ENCODE peak calls at places on chromosomes 5 and 9, in seven cellular contexts. F, W, M, X, C, I and V are unnamed samples.

GRCh38 chr9:128771094-128771721 is 519 bp downstream of the ZER1 start:
- DNase-seq in I (peak; percentile 52), M (no peak), X (no peak), C (peak; percentile 33), F (no peak), W (no peak), V (no peak)

GRCh38 chr5:145939532-145940065 is 3.2 kb downstream of the SH3RF2 start:
- DNase-seq in I (peak; percentile 67), F (no peak), M (no peak), X (no peak), C (no peak), W (no peak), V (no peak)

GRCh38 chr5:16160706-16161105 is 18.9 kb downstream of the MARCHF11 start:
- DNase-seq in F (no peak), X (no peak), W (no peak), I (peak; percentile 89), C (peak; percentile 73), M (peak; percentile 58), V (peak; percentile 19)

GRCh38 chr5:133252133-133252480 is 200.3 kb downstream of the HSPA4 start:
- DNase-seq in I (no peak), W (no peak), C (no peak), X (no peak), M (no peak), F (no peak), V (peak; percentile 79)

GRCh38 chr5:61332369-61332745 is 299 bp downstream of the ZSWIM6 start:
- DNase-seq in C (no peak), F (peak; percentile 37), X (peak; percentile 54), W (no peak), M (peak; percentile 45), I (peak; percentile 43), V (peak; percentile 55)

GRCh38 chr9:21174671-21175070 is 8.2 kb upstream of the IFNA21 start:
- DNase-seq in C (peak; percentile 32), W (no peak), I (no peak), M (no peak), X (no peak), F (no peak), V (no peak)

GRCh38 chr9:128201441-128202369 is 1.5 kb upstream of the DNM1 start:
- DNase-seq in C (no peak), M (no peak), X (no peak), F (no peak), W (no peak), I (no peak), V (no peak)

GRCh38 chr9:125479846-125480615 is 218.4 kb downstream of the GAPVD1 start:
- DNase-seq in C (no peak), M (no peak), W (no peak), X (no peak), F (no peak), I (peak; percentile 77), V (no peak)

GRCh38 chr9:98168952-98169488 is 23.4 kb downstream of the CORO2A start:
- DNase-seq in I (peak; percentile 82), F (peak; percentile 57), C (peak; percentile 70), M (peak; percentile 91), X (no peak), W (no peak), V (peak; percentile 87)

GRCh38 chr9:131197160-131197911 is 72.0 kb downstream of the NUP214 start:
- DNase-seq in F (no peak), M (no peak), I (no peak), W (no peak), X (no peak), C (no peak), V (no peak)

GRCh38 chr5:170809551-170809950 is 26.0 kb downstream of the GABRP start:
- DNase-seq in F (no peak), W (no peak), C (peak; percentile 61), X (no peak), I (peak; percentile 82), M (peak; percentile 51), V (peak; percentile 59)

GRCh38 chr5:133846478-133847226 is 121.8 kb downstream of the C5orf15 start:
- DNase-seq in F (no peak), W (no peak), M (no peak), I (no peak), X (no peak), C (no peak), V (no peak)

GRCh38 chr5:101424530-101425175 is 521.6 kb upstream of the ST8SIA4 start:
- DNase-seq in C (peak; percentile 86), X (no peak), M (no peak), W (no peak), I (no peak), F (no peak), V (no peak)

GRCh38 chr5:73822276-73822988 is 196.4 kb downstream of the ARHGEF28 start:
- DNase-seq in X (no peak), W (no peak), C (no peak), F (no peak), I (no peak), M (no peak), V (no peak)

GRCh38 chr5:56099346-56099745 is 104.6 kb upstream of the IL6ST start:
- DNase-seq in X (no peak), I (no peak), C (no peak), F (no peak), M (no peak), W (no peak), V (no peak)

GRCh38 chr5:138129347-138129746 is 9.9 kb downstream of the NME5 start:
- DNase-seq in M (no peak), X (no peak), F (no peak), I (no peak), W (no peak), C (no peak), V (no peak)

GRCh38 chr9:125549465-125550215 is 157.4 kb downstream of the MAPKAP1 start:
- DNase-seq in M (no peak), W (peak; percentile 29), C (no peak), X (peak; percentile 71), F (no peak), I (no peak), V (no peak)

GRCh38 chr5:168219515-168220410 is 71.7 kb upstream of the WWC1 start:
- DNase-seq in M (peak; percentile 53), C (peak; percentile 71), I (peak; percentile 89), F (no peak), X (peak; percentile 42), W (no peak), V (peak; percentile 68)

GRCh38 chr5:58787982-58788381 is 205.1 kb downstream of the RAB3C start:
- DNase-seq in M (peak; percentile 52), F (no peak), C (no peak), X (no peak), I (no peak), W (no peak), V (peak; percentile 3)

GRCh38 chr5:94470802-94471201 is 147.6 kb downstream of the KIAA0825 start:
- DNase-seq in X (no peak), W (no peak), F (no peak), C (no peak), I (no peak), M (no peak), V (no peak)

GRCh38 chr5:19235101-19235584 is 752.9 kb downstream of the CDH18 start:
- DNase-seq in X (no peak), F (no peak), I (no peak), C (peak; percentile 83), M (no peak), W (no peak), V (no peak)

DNA sequence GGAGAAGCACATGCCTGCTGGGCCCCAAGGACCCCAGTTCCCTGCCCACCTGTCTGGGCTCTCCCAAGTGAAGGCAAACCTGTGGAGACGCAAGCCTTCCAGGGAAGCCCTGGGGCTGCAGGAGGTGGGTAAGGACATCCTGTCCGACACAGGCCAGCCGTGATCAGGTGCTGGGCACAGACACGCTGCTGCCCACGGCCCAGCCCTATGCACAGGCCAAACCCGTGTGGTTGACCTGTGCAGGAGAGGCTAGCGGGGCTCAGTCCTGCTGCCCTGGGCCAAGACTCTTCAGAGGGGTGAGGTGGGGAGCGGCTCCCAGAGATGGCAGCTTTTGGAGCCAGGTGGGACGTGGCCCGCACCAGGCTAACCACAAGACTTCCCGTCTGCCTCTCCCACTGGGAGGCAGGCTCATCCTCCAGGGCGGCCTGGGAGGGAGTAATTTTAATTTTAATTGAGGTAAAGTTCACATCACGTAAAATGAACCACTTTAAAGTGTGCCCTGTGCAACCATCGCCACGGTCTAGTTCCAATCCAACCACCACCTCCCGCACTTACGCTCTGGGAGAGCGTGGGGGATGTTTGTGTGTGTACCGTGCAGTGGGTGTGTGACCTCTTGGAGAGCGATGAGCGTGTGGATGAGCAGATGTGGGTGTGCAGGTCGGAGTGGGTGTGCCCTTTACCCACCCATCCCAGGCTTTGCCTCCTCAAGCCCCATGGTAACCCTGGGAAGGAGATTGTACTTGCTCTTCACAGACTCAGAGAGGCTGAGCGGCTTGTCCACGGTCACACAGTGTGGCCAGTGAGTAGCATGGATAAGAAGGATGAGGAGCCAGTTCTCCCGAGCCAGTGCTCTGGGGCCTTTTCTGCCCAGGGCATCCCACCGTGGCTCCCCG is 14.0 kb downstream of the LHX3 start:
- DNase-seq in I (no peak), M (peak; percentile 46), C (no peak), W (no peak), F (no peak), X (no peak), V (no peak)
- H3K27me3 ChIP-seq in I (peaks cover 34% of the 10 kb centered on the region), M (no peaks in the 10 kb centered on the region), C (peaks cover 51% of the 10 kb centered on the region), W (peaks cover 58% of the 10 kb centered on the region), F (peaks cover 100% of the 10 kb centered on the region), X (no peaks in the 10 kb centered on the region), V (peaks cover 53% of the 10 kb centered on the region)

DNA sequence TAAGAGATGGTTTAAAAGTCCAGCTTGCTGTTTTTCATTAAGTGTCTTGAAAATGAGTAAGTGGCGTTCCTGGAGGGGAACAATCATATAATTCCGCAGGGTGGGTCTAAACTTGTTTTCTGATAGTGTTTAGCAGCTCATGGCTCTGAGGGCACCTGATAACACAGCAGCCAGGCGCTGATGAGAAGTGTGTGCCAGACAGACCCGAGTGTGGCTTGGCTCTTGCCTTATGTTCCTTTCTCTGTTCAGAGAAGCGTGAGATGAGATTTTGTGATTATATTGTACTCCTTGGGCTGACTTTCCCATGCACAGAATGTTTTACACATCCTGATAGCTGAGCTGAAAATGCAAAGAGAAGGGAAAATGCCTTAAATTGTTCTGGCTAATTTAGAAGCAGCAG is 152.5 kb upstream of the OTULINL start:
- DNase-seq in W (no peak), X (no peak), C (no peak), I (no peak), M (no peak), F (no peak), V (no peak)
- H3K36me3 ChIP-seq in W (no peaks in the 10 kb centered on the region), X (no peaks in the 10 kb centered on the region), C (peaks cover 9% of the 10 kb centered on the region), I (no peaks in the 10 kb centered on the region), M (no peaks in the 10 kb centered on the region), F (no peaks in the 10 kb centered on the region), V (peaks cover 1% of the 10 kb centered on the region)

GRCh38 chr9:93187047-93187446 is 3.1 kb downstream of the WNK2 start:
- DNase-seq in M (no peak), F (peak; percentile 75), X (no peak), C (no peak), I (no peak), W (no peak), V (peak; percentile 64)
- H3K27me3 ChIP-seq in M (no peaks in the 10 kb centered on the region), F (peaks cover 48% of the 10 kb centered on the region), X (no peaks in the 10 kb centered on the region), C (peaks cover 46% of the 10 kb centered on the region), I (peaks cover 2% of the 10 kb centered on the region), W (no peaks in the 10 kb centered on the region), V (peaks cover 21% of the 10 kb centered on the region)

DNA sequence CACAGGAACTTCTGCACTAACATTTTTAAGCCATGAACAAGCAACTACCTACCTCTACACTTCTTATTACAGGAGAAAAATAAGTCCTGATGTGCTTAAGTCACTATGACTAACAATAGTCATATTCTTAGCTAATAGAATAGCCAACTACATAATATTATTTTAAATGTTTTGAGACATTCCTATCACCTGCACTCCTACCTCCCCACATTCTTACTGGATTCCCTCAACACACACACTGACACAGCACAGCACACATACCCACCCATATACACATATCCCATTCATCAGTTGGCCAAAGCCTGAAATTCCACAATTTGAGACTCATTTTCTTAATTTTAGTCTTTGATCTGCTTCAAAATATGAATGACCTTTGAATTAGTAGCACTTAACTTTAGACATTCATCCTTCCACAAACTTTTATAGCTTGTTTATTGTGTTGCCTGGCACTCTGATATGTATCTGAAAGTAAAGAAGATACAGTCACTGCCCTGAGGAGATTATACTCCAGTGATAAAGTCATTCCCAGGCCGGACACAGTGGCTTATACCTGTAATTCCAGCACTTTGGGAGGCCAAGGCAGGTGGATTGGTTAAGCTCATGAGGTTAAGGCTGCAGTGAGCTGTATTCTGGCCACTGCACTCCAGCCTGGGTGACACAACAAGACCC is 168.3 kb upstream of the RASA1 start:
- DNase-seq in M (peak; percentile 16), X (no peak), C (peak; percentile 49), I (no peak), F (no peak), W (no peak), V (no peak)
- H3K36me3 ChIP-seq in M (no peaks in the 10 kb centered on the region), X (no peaks in the 10 kb centered on the region), C (no peaks in the 10 kb centered on the region), I (no peaks in the 10 kb centered on the region), F (no peaks in the 10 kb centered on the region), W (no peaks in the 10 kb centered on the region), V (no peaks in the 10 kb centered on the region)